ENCODE peak calls at places on chromosomes 6 and 20, in six cellular contexts. V, B, D, T, L and R are unnamed samples.

GRCh38 chr6:168968228-168968627 is 285.4 kb downstream of the THBS2 start:
- DNase-seq in V (no peak), B (no peak), D (peak; percentile 44), T (no peak), L (no peak), R (no peak)

GRCh38 chr20:20362774-20363435 is 5.0 kb upstream of the INSM1 start:
- DNase-seq in V (no peak), B (no peak), D (no peak), T (no peak), L (no peak), R (no peak)

GRCh38 chr6:324729-325125 is 32.4 kb downstream of the DUSP22 start:
- DNase-seq in V (no peak), B (no peak), D (no peak), T (no peak), L (no peak), R (no peak)

GRCh38 chr6:5302995-5303622 is 41.8 kb downstream of the FARS2 start:
- DNase-seq in V (no peak), B (peak; percentile 15), D (peak; percentile 73), T (peak; percentile 41), L (peak; percentile 30), R (peak; percentile 33)

GRCh38 chr6:15299430-15300131 is 53.7 kb downstream of the JARID2 start:
- DNase-seq in V (no peak), B (peak; percentile 43), D (peak; percentile 60), T (peak; percentile 90), L (peak; percentile 96), R (peak; percentile 62)

GRCh38 chr20:64234291-64234791 is 21.2 kb upstream of the PCMTD2 start:
- DNase-seq in V (no peak), B (no peak), D (no peak), T (no peak), L (no peak), R (no peak)

GRCh38 chr6:166582258-166582657 is 4.2 kb downstream of the RAMACL start:
- DNase-seq in V (no peak), B (no peak), D (no peak), T (no peak), L (no peak), R (no peak)

GRCh38 chr20:33875055-33875454 is 63.9 kb downstream of the CHMP4B start:
- DNase-seq in V (no peak), B (peak; percentile 63), D (no peak), T (no peak), L (no peak), R (peak; percentile 49)

GRCh38 chr6:157269261-157269794 is 54.0 kb downstream of the TMEM242 start:
- DNase-seq in V (no peak), B (no peak), D (no peak), T (no peak), L (no peak), R (no peak)
- TF ChIP-seq POLR2A in V (no peak), B (no peak), D (no peak), T (no peak), L (no peak), R (no peak)

GRCh38 chr6:132333639-132334516 is 67.4 kb downstream of the MOXD1 start:
- DNase-seq in V (peak; percentile 10), B (no peak), D (peak; percentile 88), T (no peak), L (no peak), R (no peak)
- TF ChIP-seq TAF1 in V (no peak), B (no peak), D (no peak), T (no peak), L (no peak), R (no peak)

DNA sequence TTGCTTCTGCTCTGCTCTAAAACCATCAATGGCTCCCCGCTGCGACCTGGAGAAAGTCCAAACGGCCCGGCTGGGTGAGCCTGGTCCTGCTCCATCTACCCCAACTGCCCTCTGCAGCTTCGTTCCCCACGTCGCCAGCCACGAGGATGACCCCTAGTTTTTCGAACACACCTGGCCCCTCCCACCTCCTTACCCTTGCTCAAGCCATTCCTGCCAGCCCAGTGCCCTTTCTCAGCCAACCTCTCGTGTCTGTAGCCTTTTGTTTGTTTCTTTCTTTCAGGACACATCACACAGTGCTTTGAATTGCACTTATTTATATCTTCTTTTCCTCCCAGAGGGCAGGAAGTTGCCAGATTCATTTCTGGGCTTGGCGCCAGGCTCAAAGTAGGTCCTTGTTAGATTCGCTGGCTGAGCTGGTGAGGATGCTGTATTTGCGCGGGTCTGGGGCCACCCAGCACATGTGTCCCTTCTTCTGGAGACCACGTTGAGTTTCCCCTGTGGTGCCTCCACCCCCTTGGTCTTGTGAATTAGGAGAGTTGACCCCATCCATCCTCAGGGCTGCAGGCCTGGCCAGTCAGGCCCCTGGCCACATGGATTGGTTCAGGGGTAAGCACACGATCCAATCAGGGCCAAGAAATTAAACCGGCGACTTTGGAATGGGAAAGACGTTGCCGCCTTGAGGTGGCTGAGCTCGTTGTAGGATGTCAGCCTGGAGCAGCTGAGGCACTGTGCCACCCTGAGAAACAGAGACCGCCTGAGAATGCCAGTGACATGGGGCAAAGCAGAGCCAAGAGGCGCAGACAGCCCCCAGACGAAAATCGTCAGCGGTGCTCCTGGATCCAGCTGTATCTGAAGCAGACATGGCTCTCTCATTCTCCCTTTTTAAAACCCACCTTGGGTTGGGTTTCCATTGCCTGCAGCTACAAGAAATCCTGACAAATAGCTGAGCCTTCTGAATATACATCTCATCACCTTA is 156.0 kb downstream of the CEBPB start:
- DNase-seq in V (no peak), B (no peak), D (no peak), T (no peak), L (no peak), R (no peak)
- TF ChIP-seq POLR2A in V (no peak), B (no peak), D (no peak), T (no peak), L (no peak), R (no peak)

DNA sequence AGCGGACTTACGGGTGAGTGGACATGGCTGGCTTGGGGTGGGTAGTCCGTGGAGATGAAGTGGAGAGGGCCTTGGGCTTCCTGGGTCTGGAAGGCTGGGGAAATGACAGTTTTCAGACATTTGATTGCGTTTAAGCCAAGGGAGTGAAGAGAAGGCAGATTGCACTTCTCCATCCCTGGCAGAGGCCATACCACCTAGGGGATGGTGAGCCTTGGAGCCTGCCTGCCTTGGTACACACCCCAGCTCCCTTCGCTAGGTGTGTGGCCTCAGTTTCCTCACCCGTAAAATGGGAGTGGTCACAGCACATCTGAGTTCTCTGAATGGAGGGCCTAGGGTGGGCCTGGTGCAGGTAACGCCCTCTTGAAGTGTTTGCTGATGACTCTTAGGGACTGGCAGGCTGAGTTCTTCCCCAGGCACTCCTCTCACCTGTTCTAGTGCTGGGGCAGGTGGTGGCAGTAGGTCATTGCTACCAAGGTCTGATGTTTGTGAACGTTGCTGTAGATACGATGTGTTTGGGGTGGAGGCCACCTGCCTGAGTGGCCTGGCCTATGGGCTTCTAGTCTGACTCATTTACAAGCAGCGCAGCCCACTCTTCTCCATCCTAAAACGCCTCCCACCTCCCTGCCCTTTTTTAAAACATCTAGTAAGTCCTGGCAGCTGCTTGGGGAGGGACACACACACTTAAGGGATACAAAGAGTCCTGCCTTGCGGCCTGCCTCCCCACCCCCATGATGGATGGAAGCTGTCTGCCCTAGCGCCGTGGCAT is 2.3 kb downstream of the RBM38 start:
- DNase-seq in V (no peak), B (no peak), D (no peak), T (no peak), L (no peak), R (no peak)
- TF ChIP-seq TAF1 in V (no peak), B (no peak), D (no peak), T (no peak), L (no peak), R (no peak)

GRCh38 chr20:61522498-61523090 is 270.5 kb downstream of the CDH4 start:
- DNase-seq in V (no peak), B (no peak), D (no peak), T (no peak), L (no peak), R (no peak)
- TF ChIP-seq POLR2A in V (no peak), B (no peak), D (no peak), T (no peak), L (no peak), R (no peak)